ENCODE peak calls at places on chromosomes 3 and 15, in six cellular contexts. X, I, L, G, B and S are unnamed samples.

GRCh38 chr15:53218996-53219580 is 429.0 kb upstream of the ONECUT1 start:
- DNase-seq in X (no peak), I (no peak), L (no peak), G (no peak), B (no peak), S (no peak)

GRCh38 chr3:27253831-27254230 is 115.4 kb downstream of the NEK10 start:
- DNase-seq in X (no peak), I (no peak), L (no peak), G (no peak), B (no peak), S (no peak)

GRCh38 chr3:80870476-80871041 is 890.9 kb downstream of the GBE1 start:
- DNase-seq in X (no peak), I (no peak), L (no peak), G (no peak), B (no peak), S (no peak)

GRCh38 chr15:62457100-62457499 is 292.0 kb upstream of the C2CD4B start:
- DNase-seq in X (no peak), I (no peak), L (no peak), G (no peak), B (no peak), S (no peak)

GRCh38 chr15:63447277-63447676 is 57.1 kb upstream of the USP3 start:
- DNase-seq in X (no peak), I (no peak), L (no peak), G (peak; percentile 89), B (no peak), S (no peak)

GRCh38 chr3:129347446-129347845 is 68.8 kb downstream of the HMCES start:
- DNase-seq in X (no peak), I (no peak), L (no peak), G (no peak), B (no peak), S (no peak)

GRCh38 chr3:171459942-171460225 is 321 bp downstream of the TNIK start:
- DNase-seq in X (no peak), I (no peak), L (no peak), G (no peak), B (no peak), S (no peak)

GRCh38 chr3:125916376-125916978 is 52.5 kb upstream of the ROPN1B start:
- DNase-seq in X (peak; percentile 97), I (no peak), L (peak; percentile 99), G (peak; percentile 99), B (peak; percentile 91), S (peak; percentile 88)

GRCh38 chr15:79736435-79737000 is 160.3 kb downstream of the MTHFS start:
- DNase-seq in X (no peak), I (no peak), L (no peak), G (no peak), B (no peak), S (no peak)

GRCh38 chr3:14297784-14298236 is 104.6 kb upstream of the SLC6A6 start:
- DNase-seq in X (no peak), I (no peak), L (no peak), G (no peak), B (no peak), S (peak; percentile 44)

GRCh38 chr3:38829404-38829803 is 13.4 kb upstream of the SCN10A start:
- DNase-seq in X (no peak), I (peak; percentile 66), L (no peak), G (no peak), B (no peak), S (no peak)